ENCODE peak calls at places on chromosomes 16 and 17, in five cellular contexts. K is foreskin fibroblast, B is cardiac muscle cell, S is astrocyte, C is tibial artery. L is an unnamed sample.

GRCh38 chr17:41796066-41796895 is 9.8 kb upstream of the JUP start:
- DNase-seq in K (no peak), B (no peak), S (no peak), C (no peak), L (no peak)

GRCh38 chr17:44598932-44599297 is 41.6 kb downstream of the FZD2 start:
- DNase-seq in K (no peak), B (no peak), S (no peak), C (no peak), L (no peak)

GRCh38 chr16:76816475-76816874 is 374.5 kb upstream of the MON1B start:
- DNase-seq in K (no peak), B (no peak), S (no peak), C (no peak), L (no peak)

GRCh38 chr16:22757202-22757601 is 56.8 kb upstream of the HS3ST2 start:
- DNase-seq in K (no peak), B (no peak), S (no peak), C (no peak), L (no peak)

GRCh38 chr17:16915752-16916556 is 56.0 kb downstream of the TNFRSF13B start:
- DNase-seq in K (peak; percentile 16), B (peak; percentile 57), S (no peak), C (peak; percentile 57), L (no peak)

GRCh38 chr17:66829386-66829864 is 5.5 kb upstream of the CACNG5 start:
- DNase-seq in K (peak; percentile 49), B (peak; percentile 82), S (peak; percentile 61), C (peak; percentile 27), L (peak; percentile 19)

GRCh38 chr17:48575066-48575582 is 3.0 kb downstream of the HOXB4 start:
- DNase-seq in K (no peak), B (no peak), S (peak; percentile 83), C (no peak), L (no peak)

GRCh38 chr17:49996495-49997255 is 1.7 kb upstream of the DLX3 start:
- DNase-seq in K (no peak), B (peak; percentile 40), S (no peak), C (no peak), L (no peak)

GRCh38 chr17:45841883-45842525 is 2.7 kb upstream of the SPPL2C start:
- DNase-seq in K (no peak), B (no peak), S (peak; percentile 7), C (no peak), L (no peak)

GRCh38 chr17:27408891-27409290 is 47.4 kb upstream of the KSR1 start:
- DNase-seq in K (no peak), B (peak; percentile 35), S (peak; percentile 21), C (no peak), L (no peak)

GRCh38 chr16:22008215-22009142 is 568 bp downstream of the MOSMO start:
- DNase-seq in K (no peak), B (no peak), S (no peak), C (peak; percentile 31), L (no peak)

GRCh38 chr16:12519986-12520385 is 283.7 kb downstream of the CPPED1 start:
- DNase-seq in K (no peak), B (no peak), S (no peak), C (no peak), L (no peak)

GRCh38 chr16:2511128-2511785 is 2.5 kb upstream of the ATP6V0C start:
- DNase-seq in K (peak; percentile 57), B (peak; percentile 63), S (peak; percentile 48), C (peak; percentile 80), L (no peak)

GRCh38 chr17:9356488-9356911 is 219.1 kb downstream of the STX8 start:
- DNase-seq in K (no peak), B (no peak), S (no peak), C (peak; percentile 47), L (no peak)

GRCh38 chr16:84751947-84752346 is 52.1 kb downstream of the USP10 start:
- DNase-seq in K (no peak), B (no peak), S (no peak), C (no peak), L (no peak)

GRCh38 chr16:74309789-74310781 is 13.5 kb downstream of the PSMD7 start:
- DNase-seq in K (peak; percentile 33), B (peak; percentile 70), S (peak; percentile 25), C (no peak), L (peak; percentile 41)

GRCh38 chr17:7632492-7632894 is 2.6 kb downstream of the SHBG start:
- DNase-seq in K (peak; percentile 28), B (peak; percentile 72), S (no peak), C (no peak), L (no peak)

GRCh38 chr16:88197481-88198456 is 185.0 kb upstream of the ZNF469 start:
- DNase-seq in K (no peak), B (no peak), S (no peak), C (no peak), L (no peak)

GRCh38 chr17:61689610-61690180 is 98.7 kb upstream of the NACA2 start:
- DNase-seq in K (peak; percentile 7), B (peak; percentile 27), S (peak; percentile 11), C (no peak), L (peak; percentile 15)

GRCh38 chr16:34802848-34803599 is 1343.6 kb downstream of the TP53TG3F start:
- DNase-seq in K (no peak), B (no peak), S (no peak), C (no peak), L (no peak)

GRCh38 chr17:66373944-66374817 is 71.8 kb downstream of the PRKCA start:
- DNase-seq in K (no peak), B (peak; percentile 46), S (peak; percentile 70), C (peak; percentile 24), L (no peak)

GRCh38 chr16:68003031-68003430 is 3.7 kb upstream of the DPEP2 start:
- DNase-seq in K (peak; percentile 27), B (peak; percentile 18), S (no peak), C (no peak), L (no peak)

GRCh38 chr16:54936086-54936978 is 5.7 kb downstream of the IRX5 start:
- DNase-seq in K (peak; percentile 63), B (peak; percentile 22), S (peak; percentile 72), C (no peak), L (no peak)

GRCh38 chr16:79599837-79600635 is 501 bp downstream of the MAF start:
- DNase-seq in K (no peak), B (peak; percentile 57), S (peak; percentile 46), C (peak; percentile 39), L (no peak)

GRCh38 chr16:46555981-46556380 is 65.2 kb downstream of the SHCBP1 start:
- DNase-seq in K (no peak), B (no peak), S (no peak), C (no peak), L (no peak)

GRCh38 chr17:39143552-39144093 is 7.8 kb downstream of the PLXDC1 start:
- DNase-seq in K (no peak), B (no peak), S (no peak), C (peak; percentile 70), L (no peak)

GRCh38 chr17:44501866-44502265 is 1.3 kb downstream of the GPATCH8 start:
- DNase-seq in K (no peak), B (no peak), S (peak; percentile 16), C (no peak), L (no peak)

GRCh38 chr17:4800462-4801185 is 1.5 kb downstream of the C17orf114 start:
- DNase-seq in K (no peak), B (no peak), S (no peak), C (no peak), L (no peak)

GRCh38 chr16:77190190-77190477 is 856 bp upstream of the MON1B start:
- DNase-seq in K (no peak), B (no peak), S (no peak), C (no peak), L (no peak)

DNA sequence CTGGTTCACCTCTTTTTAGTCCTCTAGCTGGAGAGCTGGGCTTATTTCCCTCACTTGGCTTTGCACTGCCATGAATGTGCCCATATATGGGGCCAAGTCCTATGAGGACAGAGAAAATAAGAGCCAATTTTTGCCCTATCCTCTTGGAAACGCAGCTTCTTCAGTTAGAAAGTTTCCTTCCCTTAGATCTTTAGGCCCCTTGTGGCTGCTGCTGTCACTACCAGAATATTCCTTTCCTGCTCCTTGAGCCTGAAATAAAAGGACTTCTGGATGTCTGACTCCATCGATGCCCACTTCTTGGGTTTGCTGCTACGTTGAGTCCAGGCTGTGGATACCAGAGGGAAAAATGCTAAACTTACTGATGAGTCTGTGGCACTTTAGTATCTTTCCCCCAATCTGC is 487.1 kb downstream of the GRIN2A start:
- DNase-seq in K (no peak), B (no peak), S (no peak), C (no peak), L (no peak)
- TF ChIP-seq CTCF in K (no peak), B (no peak), S (no peak), C (no peak), L (no peak)

GRCh38 chr17:29138184-29138955 is 41.8 kb downstream of the MYO18A start:
- DNase-seq in K (no peak), B (no peak), S (no peak), C (no peak), L (no peak)

GRCh38 chr17:29138991-29139682 is 41.1 kb downstream of the MYO18A start:
- DNase-seq in K (no peak), B (no peak), S (no peak), C (peak; percentile 51), L (no peak)

GRCh38 chr17:29141484-29141835 is 38.7 kb downstream of the MYO18A start:
- DNase-seq in K (no peak), B (no peak), S (no peak), C (no peak), L (no peak)

GRCh38 chr17:29140051-29140582 is 40.1 kb downstream of the MYO18A start:
- DNase-seq in K (peak; percentile 72), B (peak; percentile 71), S (no peak), C (peak; percentile 88), L (no peak)

GRCh38 chr17:29140631-29141483 is 39.3 kb downstream of the MYO18A start:
- DNase-seq in K (no peak), B (peak; percentile 42), S (no peak), C (no peak), L (no peak)
- H3K4me3 ChIP-seq in K (peak overlapping the region; percentile 70), B (peak overlapping the region; percentile 34), S (peak overlapping the region; percentile 8), C (peak overlapping the region; percentile 52), L (peak overlapping the region; percentile 36)

DNA sequence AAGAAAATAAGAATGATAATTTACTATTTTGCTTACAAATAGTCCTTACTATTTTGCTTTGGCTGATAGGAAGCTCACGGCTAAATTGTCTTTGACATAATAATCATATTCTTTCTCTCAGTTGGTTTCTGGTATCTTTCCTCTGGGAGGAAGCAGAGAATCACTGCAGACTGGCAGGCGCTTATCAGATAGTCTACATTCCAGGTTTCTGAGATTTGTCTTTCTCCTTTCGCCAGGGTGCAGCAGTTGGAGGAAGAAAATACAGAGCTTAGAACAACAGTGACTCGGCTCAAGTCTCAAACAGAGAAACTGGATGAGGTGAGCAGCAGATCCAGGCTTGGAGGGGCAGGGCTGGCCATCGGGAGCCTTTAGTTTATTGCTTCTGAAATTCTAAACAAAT is 136.1 kb downstream of the RAB11FIP4 start:
- DNase-seq in K (no peak), B (peak; percentile 62), S (no peak), C (no peak), L (no peak)
- TF ChIP-seq CTCF in K (no peak), B (peak; percentile 16), S (no peak), C (no peak), L (no peak)

DNA sequence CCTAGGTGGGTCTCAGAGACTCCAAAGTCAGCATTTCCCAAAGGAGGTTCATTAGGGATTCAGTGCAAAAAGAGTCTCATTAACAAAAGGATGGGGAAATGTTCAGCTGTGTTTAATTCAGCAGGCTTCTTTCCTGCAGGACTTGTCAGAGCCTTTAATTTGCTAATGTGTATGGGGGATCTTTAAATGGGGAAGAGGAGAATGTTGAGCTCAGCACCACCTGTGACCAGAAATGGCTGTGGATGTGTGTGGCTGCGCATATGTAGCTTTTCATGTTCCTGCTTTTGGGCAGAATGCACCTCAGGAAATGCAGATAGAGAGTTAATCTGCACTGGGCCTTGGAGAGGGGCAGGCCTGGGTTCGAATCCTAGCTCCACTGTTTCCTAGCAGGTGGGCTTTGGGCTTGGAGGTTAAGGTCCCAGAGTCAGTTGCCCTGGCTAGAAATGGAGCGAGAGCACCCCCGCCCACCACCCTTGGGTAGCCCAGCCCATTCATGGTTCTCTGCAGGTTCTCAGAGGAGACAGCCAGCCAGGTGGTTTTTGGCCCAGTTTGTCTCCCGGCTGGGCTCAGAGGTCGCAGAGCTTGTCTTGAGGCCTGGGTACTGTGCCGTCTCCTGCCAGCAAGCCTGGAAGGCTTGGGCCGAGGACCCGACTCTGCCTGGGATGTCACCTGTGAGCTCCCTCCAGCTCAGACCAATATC is 9.2 kb downstream of the ADCY7 start:
- DNase-seq in K (no peak), B (no peak), S (no peak), C (no peak), L (no peak)
- H3K4me3 ChIP-seq in K (no peak overlapping the region), B (no peak overlapping the region), S (no peak overlapping the region), C (no peak overlapping the region), L (no peak overlapping the region)